ENCODE peak calls at places on chromosome 9, in five cellular contexts. Y is colonic mucosa, I is stomach, W is kidney, B is epithelial cell of esophagus. O is an unnamed sample.

GRCh38 chr9:93675336-93676150 is 99.2 kb downstream of the PHF2 start:
- DNase-seq in Y (peak), I (peak), W (peak), B (no peak), O (no peak)

GRCh38 chr9:18684608-18685317 is 210.8 kb downstream of the ADAMTSL1 start:
- DNase-seq in Y (no peak), I (no peak), W (no peak), B (no peak), O (no peak)

GRCh38 chr9:83432104-83432627 is 106.0 kb downstream of the FRMD3 start:
- DNase-seq in Y (peak), I (peak), W (peak), B (no peak), O (peak)

GRCh38 chr9:113187935-113188595 is 33.0 kb downstream of the FKBP15 start:
- DNase-seq in Y (peak), I (no peak), W (peak), B (peak), O (peak)

GRCh38 chr9:113593682-113594281 is 130.3 kb downstream of the RGS3 start:
- DNase-seq in Y (peak), I (peak), W (peak), B (peak), O (peak)

GRCh38 chr9:95055851-95056551 is 261.5 kb downstream of the FANCC start:
- DNase-seq in Y (no peak), I (no peak), W (no peak), B (no peak), O (peak)

GRCh38 chr9:28598396-28598795 is 1025.1 kb upstream of the C9orf72 start:
- DNase-seq in Y (no peak), I (no peak), W (peak), B (no peak), O (no peak)

GRCh38 chr9:69168709-69169217 is 5.3 kb upstream of the TJP2 start:
- DNase-seq in Y (peak), I (no peak), W (no peak), B (peak), O (peak)

GRCh38 chr9:2157277-2158105 is 142.3 kb downstream of the SMARCA2 start:
- DNase-seq in Y (peak), I (peak), W (peak), B (peak), O (peak)

GRCh38 chr9:87829756-87830155 is 52.9 kb upstream of the SPATA31E1 start:
- DNase-seq in Y (no peak), I (no peak), W (no peak), B (no peak), O (peak)

GRCh38 chr9:136095028-136095494 is at the start of gene NACC2:
- DNase-seq in Y (peak), I (peak), W (no peak), B (peak), O (peak)

GRCh38 chr9:136093995-136094881 is 851 bp downstream of the NACC2 start:
- DNase-seq in Y (peak), I (peak), W (peak), B (peak), O (peak)

GRCh38 chr9:136096505-136097001 is 1.5 kb upstream of the NACC2 start:
- DNase-seq in Y (no peak), I (no peak), W (no peak), B (no peak), O (no peak)

GRCh38 chr9:136093331-136093986 is 1.6 kb downstream of the NACC2 start:
- DNase-seq in Y (peak), I (peak), W (peak), B (no peak), O (peak)

DNA sequence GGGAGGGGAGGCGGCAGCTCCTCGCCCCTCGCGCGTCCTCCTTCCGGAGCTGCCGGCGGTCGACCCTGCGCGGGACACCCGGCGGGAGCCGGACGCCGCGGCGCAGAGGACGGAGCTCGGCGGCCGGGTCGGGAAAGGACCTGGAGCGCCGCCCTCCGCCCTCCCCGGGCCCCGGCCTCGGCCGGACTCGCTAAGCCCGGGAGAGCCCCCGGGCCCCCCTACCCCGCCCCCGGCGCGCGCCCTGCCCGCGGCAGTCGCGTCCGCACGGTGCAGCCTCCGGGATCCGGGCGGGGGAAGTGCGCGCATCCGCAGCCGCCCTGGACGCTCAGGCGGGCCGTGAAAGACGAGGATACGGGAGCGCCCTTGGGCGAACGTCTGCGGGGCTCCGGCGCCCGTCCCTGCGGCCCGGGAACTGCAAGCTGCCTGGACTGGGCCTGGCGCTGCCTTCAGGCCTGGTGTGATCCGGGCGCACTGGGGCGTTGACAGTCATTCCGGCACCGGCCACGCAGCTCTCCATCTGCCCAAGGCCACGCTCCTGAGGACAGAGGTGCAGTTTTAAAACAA is 488 bp upstream of the NACC2 start:
- DNase-seq in Y (peak), I (peak), W (peak), B (peak), O (peak)
- H3K4me3 ChIP-seq in Y (peak), I (peak), W (peak), B (peak), O (peak)

DNA sequence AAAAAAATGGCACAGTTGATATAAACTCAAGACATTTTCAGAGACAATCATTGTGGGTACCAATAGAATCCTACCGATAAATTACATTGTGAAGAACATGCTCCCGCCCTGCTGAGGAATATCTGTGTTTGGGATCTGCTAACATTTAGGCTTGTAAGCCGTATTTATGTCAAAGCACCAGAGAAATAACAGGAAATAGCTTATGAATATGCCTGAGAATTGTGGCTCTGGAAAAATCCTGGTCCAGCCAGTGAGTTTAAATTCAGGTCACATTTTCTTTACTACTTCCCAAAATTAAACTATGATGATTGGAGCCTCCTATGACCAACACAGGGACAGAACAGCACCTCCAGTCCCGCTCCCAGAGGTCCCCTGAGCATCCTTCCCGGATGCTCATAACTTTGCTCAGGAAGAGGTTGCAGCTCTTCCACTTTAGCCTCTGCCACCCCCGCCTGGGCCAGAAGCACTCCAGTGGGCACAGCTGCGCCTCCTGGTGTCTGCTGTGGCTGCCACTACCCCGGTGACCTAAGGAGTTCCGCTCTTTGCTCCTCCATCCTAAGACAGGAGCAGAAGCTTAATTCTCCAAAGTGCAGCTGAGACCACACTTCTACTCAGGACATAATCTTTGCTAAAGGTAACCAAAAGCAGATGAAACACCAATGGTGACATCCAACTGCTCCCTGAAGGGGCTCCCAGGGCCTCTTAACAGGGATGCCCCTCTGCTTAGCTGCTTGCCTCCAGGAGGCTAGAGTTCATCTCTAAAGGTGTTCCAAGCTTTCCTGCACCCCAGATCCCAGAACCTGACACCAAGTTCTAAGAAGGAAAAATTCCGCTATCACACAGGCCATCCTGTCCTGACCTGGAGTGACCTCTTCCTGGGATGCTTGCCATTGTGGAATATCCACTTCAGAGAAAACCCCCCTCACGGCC is 58.8 kb downstream of the SLC1A1 start:
- DNase-seq in Y (no peak), I (no peak), W (no peak), B (peak), O (no peak)
- TF ChIP-seq CTCF in Y (peak), I (no peak), W (no peak), B (no peak), O (peak)

DNA sequence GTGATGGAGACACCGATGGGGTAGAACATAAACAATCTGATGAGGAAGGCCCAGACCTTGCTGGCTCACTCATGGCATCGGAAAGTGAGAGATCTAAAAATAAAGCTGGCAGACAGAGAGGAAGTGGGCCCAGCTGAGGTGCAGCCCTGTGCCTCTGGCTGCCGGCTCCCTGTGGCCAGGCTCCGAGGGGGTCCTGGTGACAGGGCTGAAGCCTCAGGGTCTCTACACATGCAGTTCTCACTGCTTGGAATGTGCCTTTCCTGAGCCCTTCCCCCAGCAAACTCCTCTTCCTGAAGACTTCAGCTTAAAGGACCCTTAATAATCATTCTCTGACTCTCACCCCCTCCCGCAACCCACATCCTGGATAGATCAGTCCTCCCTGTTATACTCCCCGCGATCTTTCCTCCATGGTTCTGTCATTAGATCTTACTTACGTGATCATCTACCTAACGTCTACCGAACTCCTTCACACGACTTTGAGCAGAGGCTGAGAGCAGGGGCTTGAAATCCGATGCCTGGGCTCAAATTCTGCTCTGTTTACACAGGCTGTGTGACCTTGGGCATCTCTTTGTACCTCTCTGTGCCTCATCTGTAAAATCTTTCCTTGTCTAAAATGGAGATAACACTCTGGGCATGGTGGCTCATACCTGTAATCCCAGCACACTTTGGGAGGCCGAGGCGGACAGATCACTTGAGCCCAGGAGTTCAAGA is 33.1 kb upstream of the CRB2 start:
- DNase-seq in Y (no peak), I (no peak), W (no peak), B (no peak), O (no peak)
- H3K4me3 ChIP-seq in Y (no peak), I (no peak), W (no peak), B (no peak), O (no peak)

DNA sequence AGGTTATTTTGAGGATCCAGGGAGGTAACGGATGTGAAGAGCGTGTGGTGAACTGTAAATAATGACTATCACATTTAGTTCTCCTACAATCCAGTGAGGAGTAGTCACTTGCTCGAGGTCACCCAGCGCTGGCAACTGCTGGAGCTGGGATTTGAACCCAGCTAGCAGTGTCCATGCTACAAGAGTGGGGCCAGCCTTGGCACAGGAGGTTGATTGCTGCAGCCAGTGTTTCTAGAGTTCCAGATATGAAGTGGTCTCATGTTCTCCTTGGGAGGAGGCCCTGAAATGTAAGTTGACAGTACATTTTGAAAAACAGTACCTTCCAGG is 765 bp downstream of the CCDC107 start:
- DNase-seq in Y (peak), I (no peak), W (peak), B (peak), O (peak)
- TF ChIP-seq CTCF in Y (no peak), I (no peak), W (no peak), B (no peak), O (no peak)

DNA sequence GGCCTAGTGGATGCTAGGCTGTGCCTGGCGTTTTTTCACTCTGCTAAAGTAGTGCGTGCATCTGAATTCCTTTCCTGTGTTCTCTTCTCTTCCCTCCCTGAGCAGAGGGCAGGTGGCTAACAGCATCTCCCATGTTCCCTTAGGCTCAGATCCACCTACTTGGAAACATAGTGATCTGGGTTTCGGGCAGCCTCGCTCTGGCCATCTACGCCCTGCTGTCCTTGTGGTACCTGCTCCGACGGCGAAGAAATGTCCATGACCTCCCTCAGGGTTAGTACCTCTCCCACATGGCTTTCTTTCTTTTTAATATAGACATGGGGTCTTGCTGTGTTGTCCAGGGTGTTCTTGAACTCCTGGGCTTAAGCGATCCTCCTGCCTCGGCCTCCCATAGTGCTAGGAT is 9.9 kb downstream of the UCK1 start:
- DNase-seq in Y (no peak), I (no peak), W (no peak), B (no peak), O (no peak)
- H3K4me3 ChIP-seq in Y (no peak), I (no peak), W (no peak), B (no peak), O (no peak)

GRCh38 chr9:14347408-14348224 is 33.7 kb upstream of the NFIB start:
- DNase-seq in Y (peak), I (no peak), W (peak), B (peak), O (peak)
- TF ChIP-seq CTCF in Y (no peak), I (no peak), W (no peak), B (peak), O (peak)

O was measured in fibroblast of the aortic adventitia.